ENCODE peak calls at places on chromosomes 3 and 15, in seven cellular contexts. One of them, this sample, is unnamed.

GRCh38 chr3:194782767-194783404 is 97.2 kb downstream of the FAM43A start:
- DNase-seq in neural progenitor cell: no peak
- DNase-seq in suprapubic skin: peak; percentile 62
- DNase-seq in colonic mucosa: no peak
- DNase-seq in CD8-positive, alpha-beta T cell: no peak
- DNase-seq in heart right ventricle: no peak
- DNase-seq in testis: no peak
- DNase-seq in this sample: no peak

GRCh38 chr15:41971089-41971892 is 1.1 kb downstream of the EHD4 start:
- DNase-seq in neural progenitor cell: peak; percentile 85
- DNase-seq in suprapubic skin: peak; percentile 80
- DNase-seq in colonic mucosa: peak; percentile 69
- DNase-seq in CD8-positive, alpha-beta T cell: peak; percentile 57
- DNase-seq in heart right ventricle: peak; percentile 53
- DNase-seq in testis: peak; percentile 62
- DNase-seq in this sample: peak; percentile 66

GRCh38 chr3:99114565-99115291 is 213.2 kb upstream of the DCBLD2 start:
- DNase-seq in neural progenitor cell: peak; percentile 75
- DNase-seq in suprapubic skin: no peak
- DNase-seq in colonic mucosa: no peak
- DNase-seq in CD8-positive, alpha-beta T cell: no peak
- DNase-seq in heart right ventricle: no peak
- DNase-seq in testis: peak; percentile 29
- DNase-seq in this sample: no peak

GRCh38 chr15:26460165-26460564 is 312.7 kb downstream of the GABRB3 start:
- DNase-seq in neural progenitor cell: no peak
- DNase-seq in suprapubic skin: no peak
- DNase-seq in colonic mucosa: no peak
- DNase-seq in CD8-positive, alpha-beta T cell: no peak
- DNase-seq in heart right ventricle: no peak
- DNase-seq in testis: no peak
- DNase-seq in this sample: no peak

GRCh38 chr3:26921054-26921453 is 298.5 kb downstream of the LRRC3B start:
- DNase-seq in neural progenitor cell: no peak
- DNase-seq in suprapubic skin: no peak
- DNase-seq in colonic mucosa: no peak
- DNase-seq in CD8-positive, alpha-beta T cell: no peak
- DNase-seq in heart right ventricle: no peak
- DNase-seq in testis: no peak
- DNase-seq in this sample: no peak

GRCh38 chr3:8996681-8997121 is 33.4 kb upstream of the RAD18 start:
- DNase-seq in neural progenitor cell: peak; percentile 66
- DNase-seq in suprapubic skin: no peak
- DNase-seq in colonic mucosa: no peak
- DNase-seq in CD8-positive, alpha-beta T cell: no peak
- DNase-seq in heart right ventricle: peak; percentile 42
- DNase-seq in testis: peak; percentile 85
- DNase-seq in this sample: peak; percentile 64

GRCh38 chr3:54631507-54632280 is 296.2 kb downstream of the LRTM1 start:
- DNase-seq in neural progenitor cell: no peak
- DNase-seq in suprapubic skin: no peak
- DNase-seq in colonic mucosa: no peak
- DNase-seq in CD8-positive, alpha-beta T cell: no peak
- DNase-seq in heart right ventricle: no peak
- DNase-seq in testis: no peak
- DNase-seq in this sample: no peak

GRCh38 chr3:31704156-31704555 is 171.4 kb downstream of the STT3B start:
- DNase-seq in neural progenitor cell: no peak
- DNase-seq in suprapubic skin: no peak
- DNase-seq in colonic mucosa: no peak
- DNase-seq in CD8-positive, alpha-beta T cell: no peak
- DNase-seq in heart right ventricle: no peak
- DNase-seq in testis: no peak
- DNase-seq in this sample: no peak

GRCh38 chr3:161171113-161171512 is 50.0 kb upstream of the NMD3 start:
- DNase-seq in neural progenitor cell: no peak
- DNase-seq in suprapubic skin: no peak
- DNase-seq in colonic mucosa: peak; percentile 19
- DNase-seq in CD8-positive, alpha-beta T cell: no peak
- DNase-seq in heart right ventricle: peak; percentile 49
- DNase-seq in testis: peak; percentile 25
- DNase-seq in this sample: no peak

GRCh38 chr15:85875756-85876155 is 81.0 kb upstream of the KLHL25 start:
- DNase-seq in neural progenitor cell: no peak
- DNase-seq in suprapubic skin: no peak
- DNase-seq in colonic mucosa: no peak
- DNase-seq in CD8-positive, alpha-beta T cell: no peak
- DNase-seq in heart right ventricle: no peak
- DNase-seq in testis: no peak
- DNase-seq in this sample: no peak

GRCh38 chr15:48679952-48680351 is 34.4 kb upstream of the FBN1 start:
- DNase-seq in neural progenitor cell: no peak
- DNase-seq in suprapubic skin: no peak
- DNase-seq in colonic mucosa: no peak
- DNase-seq in CD8-positive, alpha-beta T cell: no peak
- DNase-seq in heart right ventricle: no peak
- DNase-seq in testis: no peak
- DNase-seq in this sample: no peak

GRCh38 chr3:129314757-129315385 is 36.2 kb downstream of the HMCES start:
- DNase-seq in neural progenitor cell: peak; percentile 97
- DNase-seq in suprapubic skin: peak; percentile 92
- DNase-seq in colonic mucosa: peak; percentile 83
- DNase-seq in CD8-positive, alpha-beta T cell: no peak
- DNase-seq in heart right ventricle: peak; percentile 89
- DNase-seq in testis: peak; percentile 93
- DNase-seq in this sample: peak; percentile 89

GRCh38 chr3:63232764-63233396 is 45.2 kb upstream of the SYNPR start:
- DNase-seq in neural progenitor cell: peak; percentile 33
- DNase-seq in suprapubic skin: no peak
- DNase-seq in colonic mucosa: no peak
- DNase-seq in CD8-positive, alpha-beta T cell: no peak
- DNase-seq in heart right ventricle: no peak
- DNase-seq in testis: no peak
- DNase-seq in this sample: no peak

GRCh38 chr3:48558446-48559134 is 2.0 kb upstream of the PFKFB4 start:
- DNase-seq in neural progenitor cell: no peak
- DNase-seq in suprapubic skin: no peak
- DNase-seq in colonic mucosa: peak; percentile 41
- DNase-seq in CD8-positive, alpha-beta T cell: no peak
- DNase-seq in heart right ventricle: peak; percentile 33
- DNase-seq in testis: peak; percentile 38
- DNase-seq in this sample: no peak

GRCh38 chr3:48563382-48563918 is at the start of gene UCN2:
- DNase-seq in neural progenitor cell: no peak
- DNase-seq in suprapubic skin: no peak
- DNase-seq in colonic mucosa: no peak
- DNase-seq in CD8-positive, alpha-beta T cell: no peak
- DNase-seq in heart right ventricle: no peak
- DNase-seq in testis: no peak
- DNase-seq in this sample: no peak

GRCh38 chr3:48561045-48561736 is 2.4 kb downstream of the UCN2 start:
- DNase-seq in neural progenitor cell: peak; percentile 89
- DNase-seq in suprapubic skin: no peak
- DNase-seq in colonic mucosa: peak; percentile 38
- DNase-seq in CD8-positive, alpha-beta T cell: no peak
- DNase-seq in heart right ventricle: peak; percentile 60
- DNase-seq in testis: peak; percentile 58
- DNase-seq in this sample: no peak

GRCh38 chr3:48562367-48563095 is 1.1 kb downstream of the UCN2 start:
- DNase-seq in neural progenitor cell: no peak
- DNase-seq in suprapubic skin: no peak
- DNase-seq in colonic mucosa: no peak
- DNase-seq in CD8-positive, alpha-beta T cell: no peak
- DNase-seq in heart right ventricle: no peak
- DNase-seq in testis: no peak
- DNase-seq in this sample: no peak

GRCh38 chr3:48560648-48561018 is 2.9 kb downstream of the UCN2 start:
- DNase-seq in neural progenitor cell: no peak
- DNase-seq in suprapubic skin: no peak
- DNase-seq in colonic mucosa: no peak
- DNase-seq in CD8-positive, alpha-beta T cell: no peak
- DNase-seq in heart right ventricle: peak; percentile 55
- DNase-seq in testis: peak; percentile 39
- DNase-seq in this sample: no peak
- H3K4me3 ChIP-seq in neural progenitor cell: peak overlapping the region; percentile 30
- H3K4me3 ChIP-seq in suprapubic skin: no peak overlapping the region
- H3K4me3 ChIP-seq in colonic mucosa: no peak overlapping the region
- H3K4me3 ChIP-seq in CD8-positive, alpha-beta T cell: no peak overlapping the region
- H3K4me3 ChIP-seq in heart right ventricle: peak overlapping the region; percentile 46
- H3K4me3 ChIP-seq in testis: no peak overlapping the region
- H3K4me3 ChIP-seq in this sample: no peak overlapping the region

GRCh38 chr15:72782993-72783562 is 480 bp downstream of the ADPGK start:
- DNase-seq in neural progenitor cell: no peak
- DNase-seq in suprapubic skin: no peak
- DNase-seq in colonic mucosa: peak; percentile 52
- DNase-seq in CD8-positive, alpha-beta T cell: peak; percentile 8
- DNase-seq in heart right ventricle: no peak
- DNase-seq in testis: peak; percentile 56
- DNase-seq in this sample: peak; percentile 43
- TF ChIP-seq CTCF in neural progenitor cell: no peak
- TF ChIP-seq CTCF in suprapubic skin: no peak
- TF ChIP-seq CTCF in colonic mucosa: no peak
- TF ChIP-seq CTCF in CD8-positive, alpha-beta T cell: no peak
- TF ChIP-seq CTCF in heart right ventricle: no peak
- TF ChIP-seq CTCF in testis: no peak
- TF ChIP-seq CTCF in this sample: no peak

GRCh38 chr3:16547958-16548357 is 34.5 kb upstream of the RFTN1 start:
- DNase-seq in neural progenitor cell: no peak
- DNase-seq in suprapubic skin: no peak
- DNase-seq in colonic mucosa: no peak
- DNase-seq in CD8-positive, alpha-beta T cell: no peak
- DNase-seq in heart right ventricle: no peak
- DNase-seq in testis: no peak
- DNase-seq in this sample: no peak

GRCh38 chr3:16550676-16551341 is 37.3 kb upstream of the RFTN1 start:
- DNase-seq in neural progenitor cell: peak; percentile 82
- DNase-seq in suprapubic skin: peak; percentile 84
- DNase-seq in colonic mucosa: peak; percentile 81
- DNase-seq in CD8-positive, alpha-beta T cell: peak; percentile 59
- DNase-seq in heart right ventricle: no peak
- DNase-seq in testis: peak; percentile 81
- DNase-seq in this sample: peak; percentile 85

GRCh38 chr3:16547555-16547954 is 34.1 kb upstream of the RFTN1 start:
- DNase-seq in neural progenitor cell: no peak
- DNase-seq in suprapubic skin: no peak
- DNase-seq in colonic mucosa: no peak
- DNase-seq in CD8-positive, alpha-beta T cell: no peak
- DNase-seq in heart right ventricle: no peak
- DNase-seq in testis: no peak
- DNase-seq in this sample: no peak

GRCh38 chr3:16550305-16550675 is 36.8 kb upstream of the RFTN1 start:
- DNase-seq in neural progenitor cell: no peak
- DNase-seq in suprapubic skin: no peak
- DNase-seq in colonic mucosa: no peak
- DNase-seq in CD8-positive, alpha-beta T cell: no peak
- DNase-seq in heart right ventricle: no peak
- DNase-seq in testis: no peak
- DNase-seq in this sample: no peak

GRCh38 chr3:16548721-16549120 is 35.2 kb upstream of the RFTN1 start:
- DNase-seq in neural progenitor cell: no peak
- DNase-seq in suprapubic skin: no peak
- DNase-seq in colonic mucosa: no peak
- DNase-seq in CD8-positive, alpha-beta T cell: no peak
- DNase-seq in heart right ventricle: no peak
- DNase-seq in testis: no peak
- DNase-seq in this sample: no peak
- H3K27me3 ChIP-seq in neural progenitor cell: no peaks in the 10 kb centered on the region
- H3K27me3 ChIP-seq in suprapubic skin: no peaks in the 10 kb centered on the region
- H3K27me3 ChIP-seq in colonic mucosa: no peaks in the 10 kb centered on the region
- H3K27me3 ChIP-seq in CD8-positive, alpha-beta T cell: no peaks in the 10 kb centered on the region
- H3K27me3 ChIP-seq in heart right ventricle: no peaks in the 10 kb centered on the region
- H3K27me3 ChIP-seq in testis: no peaks in the 10 kb centered on the region
- H3K27me3 ChIP-seq in this sample: no peaks in the 10 kb centered on the region

DNA sequence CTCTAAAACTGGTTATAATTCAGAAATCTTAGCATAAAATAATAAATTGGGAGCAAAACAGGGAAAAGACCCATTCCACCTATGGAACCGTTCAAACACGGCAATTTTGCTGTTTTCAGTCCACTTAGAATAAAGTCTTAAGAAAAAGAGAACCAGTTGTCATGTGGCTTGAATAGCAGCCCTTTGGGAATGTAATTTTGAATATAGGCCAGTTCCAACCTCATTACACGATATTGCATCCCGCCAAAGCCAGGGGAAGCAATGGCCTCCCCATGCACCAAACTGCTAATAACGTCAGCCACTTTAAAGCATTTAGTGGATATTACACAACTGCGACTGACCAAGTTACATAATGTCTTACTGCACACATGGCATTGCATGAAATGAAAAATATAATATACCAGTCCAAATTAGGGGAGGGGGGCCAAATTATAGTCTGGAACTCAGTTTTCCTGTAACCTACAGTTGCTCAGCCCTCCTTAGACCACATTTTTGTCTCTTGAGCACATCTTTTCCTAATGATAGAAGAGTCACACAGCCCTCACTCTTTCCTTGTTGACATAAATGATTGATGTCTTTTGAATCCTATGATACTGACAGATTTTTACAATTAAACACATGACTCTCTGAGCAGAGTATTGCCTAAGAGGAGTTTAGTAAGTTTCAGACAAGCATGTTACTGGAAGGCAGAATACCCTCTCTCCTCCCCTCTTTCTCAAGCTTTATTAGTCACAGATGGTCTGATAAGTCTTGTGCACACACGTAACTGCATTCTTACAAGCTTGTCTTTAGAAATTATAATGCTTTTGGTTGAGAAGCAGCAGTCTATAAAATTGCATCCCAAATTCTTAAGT is 1.0 kb upstream of the PLD1 start:
- DNase-seq in neural progenitor cell: no peak
- DNase-seq in suprapubic skin: no peak
- DNase-seq in colonic mucosa: no peak
- DNase-seq in CD8-positive, alpha-beta T cell: no peak
- DNase-seq in heart right ventricle: no peak
- DNase-seq in testis: no peak
- DNase-seq in this sample: no peak
- H3K4me3 ChIP-seq in neural progenitor cell: peak overlapping the region; percentile 63
- H3K4me3 ChIP-seq in suprapubic skin: peak overlapping the region; percentile 83
- H3K4me3 ChIP-seq in colonic mucosa: peak overlapping the region; percentile 69
- H3K4me3 ChIP-seq in CD8-positive, alpha-beta T cell: no peak overlapping the region
- H3K4me3 ChIP-seq in heart right ventricle: peak overlapping the region; percentile 61
- H3K4me3 ChIP-seq in testis: no peak overlapping the region
- H3K4me3 ChIP-seq in this sample: peak overlapping the region; percentile 90

GRCh38 chr3:121883507-121883906 is 10.7 kb upstream of the SLC15A2 start:
- DNase-seq in neural progenitor cell: peak; percentile 49
- DNase-seq in suprapubic skin: no peak
- DNase-seq in colonic mucosa: no peak
- DNase-seq in CD8-positive, alpha-beta T cell: no peak
- DNase-seq in heart right ventricle: no peak
- DNase-seq in testis: peak; percentile 16
- DNase-seq in this sample: no peak
- TF ChIP-seq CTCF in neural progenitor cell: peak; percentile 65
- TF ChIP-seq CTCF in suprapubic skin: no peak
- TF ChIP-seq CTCF in colonic mucosa: peak; percentile 50
- TF ChIP-seq CTCF in CD8-positive, alpha-beta T cell: peak; percentile 27
- TF ChIP-seq CTCF in heart right ventricle: peak; percentile 35
- TF ChIP-seq CTCF in testis: no peak
- TF ChIP-seq CTCF in this sample: peak; percentile 55

DNA sequence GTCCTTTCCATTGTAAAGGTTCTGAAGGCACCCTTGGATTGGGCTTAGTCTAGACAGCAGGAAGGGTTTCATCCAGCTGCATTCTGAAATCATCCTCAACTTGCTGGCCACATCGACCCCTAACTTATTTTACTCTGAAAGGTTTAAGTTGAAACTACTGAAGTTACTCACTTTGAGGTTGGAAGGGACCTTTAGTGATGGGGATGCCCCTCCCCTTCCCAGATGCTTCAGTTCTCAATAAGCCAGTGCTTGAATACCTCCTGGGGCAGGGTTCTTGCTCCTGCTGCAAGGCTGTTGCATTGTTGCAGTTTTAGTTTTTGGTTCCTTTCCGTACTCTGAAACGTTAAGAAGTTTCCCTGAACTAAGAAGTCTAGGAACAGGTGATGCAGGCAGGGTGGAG is 26.4 kb downstream of the FGD5 start:
- DNase-seq in neural progenitor cell: no peak
- DNase-seq in suprapubic skin: no peak
- DNase-seq in colonic mucosa: no peak
- DNase-seq in CD8-positive, alpha-beta T cell: no peak
- DNase-seq in heart right ventricle: no peak
- DNase-seq in testis: no peak
- DNase-seq in this sample: no peak
- H3K27me3 ChIP-seq in neural progenitor cell: no peaks in the 10 kb centered on the region
- H3K27me3 ChIP-seq in suprapubic skin: peaks cover 3% of the 10 kb centered on the region
- H3K27me3 ChIP-seq in colonic mucosa: no peaks in the 10 kb centered on the region
- H3K27me3 ChIP-seq in CD8-positive, alpha-beta T cell: no peaks in the 10 kb centered on the region
- H3K27me3 ChIP-seq in heart right ventricle: peaks cover 8% of the 10 kb centered on the region
- H3K27me3 ChIP-seq in testis: no peaks in the 10 kb centered on the region
- H3K27me3 ChIP-seq in this sample: no peaks in the 10 kb centered on the region